ENCODE peak calls at places on chromosomes 1 and 21, in nine cellular contexts. X is testis, E is WTC11, M is Calu3, O is progenitor cell of endocrine pancreas, B is AG04450, S is endodermal cell, L is HL-60, G is keratinocyte. K is an unnamed sample.

GRCh38 chr1:55071477-55071876 is 32.1 kb downstream of the PCSK9 start:
- DNase-seq in S (peak), L (peak), G (no peak), M (peak), E (peak), X (peak), O (no peak), B (peak), K (no peak)

GRCh38 chr1:213057264-213058059 is 6.4 kb downstream of the RPS6KC1 start:
- DNase-seq in L (no peak), B (no peak), X (peak), O (no peak), G (no peak), S (no peak), E (no peak), M (no peak), K (no peak)

GRCh38 chr1:9753121-9753531 is 70.6 kb downstream of the CLSTN1 start:
- DNase-seq in X (peak), E (no peak), M (no peak), G (no peak), S (no peak), B (peak), O (no peak), L (no peak), K (no peak)

GRCh38 chr1:180482425-180483275 is 19.7 kb downstream of the ACBD6 start:
- DNase-seq in X (no peak), L (peak), B (no peak), E (no peak), S (no peak), O (no peak), G (peak), M (peak), K (peak)

GRCh38 chr1:204821476-204821875 is 49.2 kb upstream of the NFASC start:
- DNase-seq in M (no peak), L (no peak), X (no peak), S (no peak), G (no peak), E (no peak), O (no peak), B (no peak), K (no peak)

GRCh38 chr1:237033061-237033460 is 8.9 kb upstream of the RYR2 start:
- DNase-seq in O (no peak), S (no peak), L (no peak), G (no peak), E (no peak), B (no peak), M (no peak), X (no peak), K (no peak)

GRCh38 chr21:16563795-16564194 is 834.0 kb downstream of the USP25 start:
- DNase-seq in G (no peak), B (no peak), L (no peak), X (no peak), M (peak), E (peak), O (no peak), S (peak), K (no peak)

GRCh38 chr1:212287261-212287895 is 2.2 kb downstream of the PPP2R5A start:
- DNase-seq in G (no peak), B (no peak), S (no peak), X (no peak), E (no peak), M (no peak), O (no peak), L (no peak), K (no peak)

GRCh38 chr1:191457889-191458288 is 700.4 kb upstream of the RGS18 start:
- DNase-seq in L (no peak), E (no peak), G (no peak), S (no peak), X (no peak), O (no peak), B (no peak), M (no peak), K (no peak)

GRCh38 chr1:111789077-111789476 is 33.4 kb downstream of the DDX20 start:
- DNase-seq in O (no peak), S (peak), G (no peak), X (no peak), L (no peak), E (no peak), M (no peak), B (no peak), K (no peak)

GRCh38 chr1:3618576-3618903 is 6.3 kb upstream of the TPRG1L start:
- DNase-seq in B (no peak), E (no peak), O (no peak), X (no peak), L (no peak), S (peak), M (no peak), G (no peak), K (no peak)

GRCh38 chr21:35179990-35180557 is 131.0 kb upstream of the RUNX1 start:
- DNase-seq in L (no peak), M (peak), O (no peak), S (no peak), B (peak), X (no peak), E (no peak), G (no peak), K (no peak)

GRCh38 chr1:14608308-14608707 is 9.8 kb downstream of the KAZN start:
- DNase-seq in G (no peak), S (no peak), X (no peak), M (no peak), L (no peak), B (no peak), O (no peak), E (no peak), K (no peak)
- TF ChIP-seq CTCF in G (no peak), S (peak), X (no peak), M (no peak), L (no peak), B (no peak), O (peak), E (no peak), K (no peak)

GRCh38 chr21:44454058-44454457 is 1.3 kb upstream of the LRRC3 start:
- DNase-seq in L (no peak), E (no peak), M (no peak), G (no peak), S (no peak), X (no peak), O (no peak), B (no peak), K (no peak)
- TF ChIP-seq CTCF in L (no peak), E (no peak), M (no peak), G (no peak), S (no peak), X (no peak), O (no peak), B (no peak), K (no peak)

GRCh38 chr1:100606438-100606837 is 68.5 kb downstream of the GPR88 start:
- DNase-seq in X (peak), G (no peak), L (peak), S (peak), E (peak), B (no peak), M (peak), O (no peak), K (peak)
- TF ChIP-seq CTCF in X (peak), G (peak), L (peak), S (peak), E (no peak), B (peak), M (no peak), O (peak), K (peak)

GRCh38 chr21:14376854-14377253 is 6.1 kb downstream of the HSPA13 start:
- DNase-seq in M (no peak), O (no peak), G (no peak), B (no peak), S (peak), X (peak), L (no peak), E (no peak), K (no peak)
- TF ChIP-seq CTCF in M (no peak), O (no peak), G (no peak), B (no peak), S (peak), X (peak), L (no peak), E (no peak), K (peak)

GRCh38 chr1:114587203-114587991 is 6.0 kb upstream of the BCAS2 start:
- DNase-seq in G (no peak), X (no peak), B (no peak), E (no peak), S (no peak), M (no peak), O (no peak), L (no peak), K (no peak)

GRCh38 chr1:114586513-114587047 is 5.2 kb upstream of the BCAS2 start:
- DNase-seq in O (no peak), X (no peak), M (no peak), L (no peak), E (no peak), B (no peak), S (no peak), G (no peak), K (no peak)

GRCh38 chr1:114585221-114585620 is 3.8 kb upstream of the BCAS2 start:
- DNase-seq in L (no peak), M (no peak), B (no peak), S (no peak), E (no peak), G (no peak), O (no peak), X (no peak), K (no peak)

GRCh38 chr1:114581335-114582287 is at the start of gene BCAS2:
- DNase-seq in B (peak), O (peak), E (peak), G (peak), S (peak), L (peak), X (peak), M (peak), K (peak)
- TF ChIP-seq CTCF in B (no peak), O (no peak), E (no peak), G (no peak), S (no peak), L (no peak), X (no peak), M (no peak), K (no peak)

DNA sequence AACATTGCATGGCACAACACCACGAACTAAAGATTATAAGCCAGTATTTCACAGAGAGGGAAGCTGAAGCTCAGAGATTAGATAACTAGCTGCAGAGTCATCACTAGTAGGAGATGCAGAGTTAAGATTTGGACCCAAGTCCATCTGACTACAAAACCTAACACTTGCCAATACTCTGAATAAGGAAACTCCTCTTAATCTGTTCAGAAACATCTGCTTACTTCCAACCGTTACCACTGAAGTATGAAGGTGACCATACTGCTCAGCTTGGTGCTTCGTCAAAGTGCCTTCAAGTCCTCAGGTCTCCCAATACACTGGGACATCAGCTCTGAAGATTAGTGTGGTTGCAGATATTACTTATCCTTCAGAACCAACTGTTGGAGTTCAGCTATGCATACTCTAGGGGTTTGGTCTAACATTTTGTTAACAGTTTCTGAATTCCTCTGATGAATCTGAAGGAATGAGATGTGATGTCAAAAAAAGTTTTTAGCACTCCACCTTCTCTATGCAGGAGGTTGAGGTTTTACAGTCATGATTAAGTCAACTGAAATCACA is 179.6 kb downstream of the TPR start:
- DNase-seq in O (no peak), X (no peak), S (no peak), L (no peak), G (no peak), E (no peak), M (no peak), B (no peak), K (no peak)
- TF ChIP-seq CTCF in O (no peak), X (no peak), S (no peak), L (no peak), G (no peak), E (no peak), M (no peak), B (no peak), K (no peak)

DNA sequence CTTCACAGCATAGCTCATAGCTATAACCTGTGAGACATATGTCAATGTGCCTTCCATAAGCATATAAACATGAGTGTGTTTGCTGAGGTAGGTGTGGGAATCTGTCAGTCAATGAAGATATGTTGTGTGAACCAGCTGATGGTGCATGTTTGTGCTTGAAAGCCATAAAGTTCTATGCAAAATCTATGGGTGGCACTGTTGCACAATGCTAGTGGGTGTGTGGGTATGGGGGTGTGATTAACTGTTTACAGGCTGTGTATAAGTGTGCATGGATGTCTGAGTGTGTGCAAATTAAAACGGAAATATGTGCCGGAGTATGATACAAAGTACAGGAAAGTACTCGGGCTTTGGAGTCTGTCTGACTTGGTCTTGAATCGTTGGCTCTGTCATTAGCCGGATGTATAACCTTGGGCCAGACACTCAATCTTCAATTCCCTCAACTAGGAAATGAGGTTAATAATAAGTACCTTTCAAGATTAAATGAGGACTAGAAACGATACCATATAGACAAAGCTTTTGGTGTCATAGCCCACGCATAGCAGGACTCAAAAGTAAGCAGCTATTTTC is 926 bp upstream of the ATP2B4 start:
- DNase-seq in L (peak), O (no peak), B (no peak), G (no peak), E (no peak), M (no peak), X (peak), S (no peak), K (peak)
- TF ChIP-seq CTCF in L (no peak), O (no peak), B (no peak), G (no peak), E (no peak), M (no peak), X (peak), S (no peak), K (peak)

K was measured in GM12865.